ENCODE peak calls at places on chromosomes 12 and 14, in ten cellular contexts. H is A549, W is tibial nerve, O is astrocyte of the cerebellum, J is lower leg skin, B is body of pancreas, C is cardiac muscle cell, Q is Peyer's patch, S is thyroid gland, M is psoas muscle. K is an unnamed sample.

GRCh38 chr14:64773046-64773445 is 68.8 kb downstream of the PLEKHG3 start:
- DNase-seq in W (no peak), S (no peak), Q (no peak), M (no peak), C (no peak), H (no peak), B (no peak), O (no peak), J (no peak), K (no peak)

GRCh38 chr12:78584695-78585094 is 279.9 kb upstream of the SYT1 start:
- DNase-seq in Q (no peak), J (no peak), H (peak), W (no peak), S (no peak), M (no peak), O (no peak), C (no peak), B (no peak), K (no peak)

GRCh38 chr12:18998343-18999270 is 130.9 kb upstream of the PLEKHA5 start:
- DNase-seq in S (peak), W (no peak), H (peak), B (no peak), M (no peak), C (peak), J (no peak), O (peak), Q (no peak), K (no peak)

GRCh38 chr14:59123526-59123925 is 64.9 kb upstream of the DAAM1 start:
- DNase-seq in C (no peak), B (no peak), S (peak), Q (no peak), H (no peak), J (peak), W (peak), M (no peak), O (no peak), K (no peak)

GRCh38 chr12:54227376-54227775 is 38.6 kb upstream of the SMUG1 start:
- DNase-seq in W (no peak), Q (no peak), J (no peak), O (no peak), M (no peak), C (no peak), S (no peak), H (no peak), B (no peak), K (no peak)

GRCh38 chr12:107667464-107667863 is 18.1 kb upstream of the PWP1 start:
- DNase-seq in C (no peak), S (no peak), W (no peak), H (no peak), O (no peak), M (no peak), J (no peak), Q (no peak), B (no peak), K (no peak)

GRCh38 chr12:28415755-28416154 is 225.5 kb downstream of the CCDC91 start:
- DNase-seq in M (no peak), O (peak), S (no peak), Q (no peak), C (no peak), W (no peak), H (peak), J (no peak), B (no peak), K (no peak)

GRCh38 chr12:3085341-3086125 is 8.4 kb downstream of the TSPAN9 start:
- DNase-seq in H (no peak), O (no peak), J (no peak), C (no peak), Q (no peak), S (no peak), B (no peak), W (no peak), M (no peak), K (no peak)

GRCh38 chr14:79573486-79573885 is 637.8 kb downstream of the DIO2 start:
- DNase-seq in O (peak), H (no peak), J (no peak), M (no peak), Q (no peak), B (no peak), S (no peak), W (no peak), C (no peak), K (no peak)

GRCh38 chr12:6084969-6085450 is 39.5 kb downstream of the VWF start:
- DNase-seq in Q (no peak), W (no peak), M (no peak), J (no peak), O (no peak), S (no peak), C (no peak), B (no peak), H (no peak), K (no peak)

GRCh38 chr12:6082613-6083012 is 41.9 kb downstream of the VWF start:
- DNase-seq in B (no peak), Q (no peak), W (no peak), M (no peak), O (no peak), H (no peak), C (no peak), J (no peak), S (no peak), K (no peak)

GRCh38 chr12:6085841-6086240 is 38.6 kb downstream of the VWF start:
- DNase-seq in W (no peak), O (no peak), J (no peak), H (no peak), Q (no peak), B (no peak), C (no peak), S (no peak), M (peak), K (no peak)

GRCh38 chr12:6083606-6084005 is 40.9 kb downstream of the VWF start:
- DNase-seq in C (no peak), S (no peak), H (no peak), O (no peak), Q (peak), W (no peak), B (no peak), J (no peak), M (peak), K (no peak)

GRCh38 chr12:6084261-6084968 is 40.1 kb downstream of the VWF start:
- DNase-seq in C (peak), Q (peak), O (peak), J (no peak), B (no peak), H (peak), M (peak), S (peak), W (no peak), K (no peak)
- TF ChIP-seq CTCF in C (no peak), Q (no peak), O (no peak), J (no peak), B (no peak), H (no peak), M (no peak), S (no peak), W (no peak), K (no peak)

DNA sequence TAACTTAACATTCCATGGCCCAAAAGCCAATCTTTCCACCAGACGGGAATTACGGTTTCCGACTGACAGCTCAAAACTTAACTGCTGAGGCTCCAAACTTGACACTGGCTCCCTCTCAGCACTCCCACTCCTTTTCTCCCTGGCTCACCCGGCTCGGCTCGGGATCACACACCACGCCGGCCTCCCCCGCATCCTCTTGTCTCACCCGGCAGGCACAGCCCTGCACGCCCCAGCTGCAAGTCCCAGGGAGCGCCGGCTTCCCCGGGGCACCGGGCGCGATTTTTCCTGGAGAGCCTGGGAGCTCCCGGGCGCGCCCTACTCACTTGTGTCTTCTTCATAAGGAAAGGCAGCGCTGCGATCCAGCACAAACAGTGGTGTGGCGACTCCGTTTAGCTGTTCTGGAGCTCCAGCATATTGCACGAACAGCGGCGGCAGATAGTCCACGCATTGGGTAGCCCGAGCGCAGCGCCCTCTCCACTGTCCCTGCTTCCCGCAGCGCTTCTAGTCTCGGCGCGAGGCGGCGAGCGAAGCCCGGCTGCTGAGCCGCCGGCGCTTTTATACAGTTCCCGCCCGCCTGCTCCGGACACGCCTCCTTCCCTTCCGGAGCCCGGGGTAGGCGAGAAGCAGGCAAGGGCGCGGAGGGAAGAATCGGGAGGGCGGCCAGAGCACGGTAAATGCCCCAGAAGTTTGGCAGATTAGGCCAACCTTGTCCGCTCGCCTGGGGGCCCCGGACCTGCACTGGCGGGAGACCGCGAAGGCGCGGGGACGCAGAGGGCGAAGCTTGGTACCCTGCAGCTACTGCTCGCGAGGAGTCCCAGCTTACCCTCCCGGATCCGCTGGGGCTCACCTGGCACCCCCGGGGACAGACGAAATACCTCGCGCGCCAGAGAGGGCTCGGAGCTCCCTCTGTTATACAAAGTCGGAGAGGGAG is at the start of gene KITLG:
- DNase-seq in S (peak), Q (peak), J (peak), W (peak), M (peak), O (peak), H (peak), B (peak), C (peak), K (peak)
- TF ChIP-seq CTCF in S (no peak), Q (peak), J (no peak), W (peak), M (peak), O (peak), H (peak), B (peak), C (peak), K (peak)

DNA sequence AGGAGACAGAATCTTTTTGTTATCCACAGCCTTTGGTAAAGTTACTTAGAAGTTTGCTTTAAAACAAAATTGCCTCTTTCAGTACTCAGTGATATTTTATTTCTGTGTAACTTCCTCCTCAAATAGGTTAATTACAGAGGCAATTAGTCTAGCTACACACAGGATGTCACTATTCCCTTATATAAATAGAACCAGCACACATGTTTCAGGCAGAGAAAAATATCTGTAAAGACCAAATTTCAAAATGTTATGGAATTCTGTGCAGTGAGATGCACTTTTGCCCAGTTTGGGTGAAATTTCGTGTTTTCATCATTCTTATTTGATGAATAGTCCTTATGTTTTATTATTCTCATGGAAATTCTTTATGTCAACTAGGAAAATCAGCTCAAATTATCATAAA is 410.6 kb upstream of the SOX5 start:
- DNase-seq in J (no peak), H (no peak), B (no peak), O (no peak), C (no peak), M (no peak), Q (no peak), S (no peak), W (no peak), K (no peak)
- TF ChIP-seq CTCF in J (no peak), H (no peak), B (no peak), O (no peak), C (peak), M (no peak), Q (no peak), S (no peak), W (no peak), K (no peak)

DNA sequence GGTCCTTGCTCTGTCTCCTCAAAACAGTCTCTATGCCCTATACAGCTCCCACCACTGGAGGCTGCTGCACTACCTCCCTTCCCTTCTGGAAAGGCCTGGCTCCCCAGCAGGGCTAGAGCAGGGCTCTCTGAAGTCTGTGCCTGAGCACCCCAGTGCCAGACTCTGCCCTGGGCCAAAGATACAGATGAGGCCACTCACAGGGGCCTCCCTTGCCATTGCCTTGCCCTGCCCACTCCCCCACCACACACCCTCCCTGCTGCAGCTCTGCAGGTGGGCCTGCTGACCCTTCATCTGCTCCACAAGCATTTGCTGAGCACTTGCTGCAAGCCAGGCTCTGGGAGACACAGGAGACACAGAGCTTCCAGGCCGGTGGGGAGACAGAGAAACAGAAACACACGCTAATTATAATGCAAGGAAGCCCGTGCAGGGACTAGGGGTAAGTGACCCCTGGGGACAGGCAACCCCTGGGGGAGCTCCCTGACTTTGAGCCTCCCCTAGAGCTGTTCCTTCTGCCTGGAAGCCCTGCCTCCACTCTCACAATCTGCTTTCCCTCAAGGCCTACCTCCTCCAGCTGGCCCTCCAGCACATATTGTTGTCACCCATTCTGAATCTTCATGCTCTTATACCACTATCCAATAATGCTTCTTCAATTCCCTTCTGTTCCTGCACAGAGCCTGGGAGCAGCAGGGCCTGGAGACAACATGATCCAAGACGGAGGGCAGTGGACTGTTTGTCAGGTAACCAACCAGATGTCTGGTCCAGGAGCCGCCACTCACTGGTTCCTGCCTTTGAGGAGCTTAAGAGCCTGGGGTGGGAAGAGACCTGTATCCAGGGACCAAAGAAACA is 32.6 kb upstream of the PNMA1 start:
- DNase-seq in C (no peak), W (no peak), Q (no peak), S (no peak), H (no peak), M (no peak), B (no peak), O (no peak), J (no peak), K (no peak)
- TF ChIP-seq CTCF in C (peak), W (peak), Q (peak), S (no peak), H (no peak), M (no peak), B (no peak), O (peak), J (no peak), K (peak)

GRCh38 chr14:72024504-72024903 is 92.3 kb downstream of the RGS6 start:
- DNase-seq in B (no peak), O (no peak), C (no peak), S (no peak), J (no peak), H (no peak), M (no peak), Q (no peak), W (no peak), K (no peak)

GRCh38 chr14:72024043-72024407 is 91.8 kb downstream of the RGS6 start:
- DNase-seq in B (peak), C (peak), W (peak), M (no peak), H (peak), O (no peak), S (peak), J (peak), Q (peak), K (peak)

GRCh38 chr14:72023128-72024042 is 91.2 kb downstream of the RGS6 start:
- DNase-seq in O (no peak), Q (no peak), H (no peak), C (no peak), M (no peak), W (no peak), B (no peak), S (no peak), J (no peak), K (no peak)
- TF ChIP-seq CTCF in O (no peak), Q (no peak), H (no peak), C (no peak), M (no peak), W (no peak), B (no peak), S (no peak), J (no peak), K (no peak)

GRCh38 chr14:54837508-54838149 is 65.0 kb downstream of the GCH1 start:
- DNase-seq in B (no peak), O (no peak), S (no peak), C (no peak), Q (peak), W (no peak), J (no peak), M (no peak), H (no peak), K (no peak)

GRCh38 chr14:54838931-54839512 is 63.6 kb downstream of the GCH1 start:
- DNase-seq in S (no peak), B (no peak), C (no peak), W (peak), M (no peak), H (no peak), J (no peak), Q (no peak), O (no peak), K (no peak)

GRCh38 chr14:54839681-54840080 is 62.9 kb downstream of the GCH1 start:
- DNase-seq in B (peak), H (peak), W (peak), M (peak), Q (no peak), O (no peak), J (peak), C (no peak), S (no peak), K (no peak)

GRCh38 chr14:54840336-54840735 is 62.3 kb downstream of the GCH1 start:
- DNase-seq in H (no peak), S (no peak), O (no peak), J (no peak), C (no peak), W (no peak), Q (no peak), B (no peak), M (no peak), K (no peak)

GRCh38 chr14:54840798-54841197 is 61.8 kb downstream of the GCH1 start:
- DNase-seq in M (no peak), W (no peak), C (no peak), S (no peak), O (no peak), Q (no peak), B (no peak), H (no peak), J (no peak), K (no peak)
- TF ChIP-seq CTCF in M (no peak), W (no peak), C (no peak), S (no peak), O (no peak), Q (no peak), B (no peak), H (no peak), J (no peak), K (peak)

GRCh38 chr14:49464885-49465284 is 121.3 kb downstream of the RPS29 start:
- DNase-seq in Q (no peak), J (no peak), H (peak), B (no peak), W (no peak), O (no peak), M (no peak), S (no peak), C (peak), K (no peak)
- TF ChIP-seq CTCF in Q (no peak), J (no peak), H (no peak), B (no peak), W (no peak), O (peak), M (no peak), S (no peak), C (peak), K (no peak)

GRCh38 chr12:67085699-67086098 is 183.5 kb upstream of the CAND1 start:
- DNase-seq in S (peak), M (no peak), O (no peak), Q (no peak), C (no peak), B (no peak), W (no peak), J (no peak), H (no peak), K (no peak)

GRCh38 chr12:67091678-67092077 is 177.5 kb upstream of the CAND1 start:
- DNase-seq in H (no peak), B (no peak), O (no peak), Q (no peak), W (no peak), C (no peak), M (no peak), J (no peak), S (no peak), K (no peak)

GRCh38 chr12:67086116-67086515 is 183.0 kb upstream of the CAND1 start:
- DNase-seq in W (no peak), O (no peak), Q (no peak), J (no peak), M (no peak), S (no peak), H (no peak), C (no peak), B (no peak), K (no peak)

GRCh38 chr12:67088401-67089118 is 180.6 kb upstream of the CAND1 start:
- DNase-seq in H (no peak), W (no peak), J (no peak), B (no peak), C (no peak), M (no peak), S (no peak), O (no peak), Q (no peak), K (no peak)

GRCh38 chr12:67091204-67091603 is 178.0 kb upstream of the CAND1 start:
- DNase-seq in B (peak), W (no peak), J (no peak), Q (no peak), H (no peak), C (no peak), M (no peak), O (no peak), S (peak), K (no peak)
- TF ChIP-seq CTCF in B (no peak), W (no peak), J (no peak), Q (no peak), H (no peak), C (no peak), M (no peak), O (no peak), S (no peak), K (no peak)

K was measured in GM10248.